ENCODE peak calls at places on chromosomes 12 and 14, in four cellular contexts. F is HepG2, E is H1, G is K562. T is an unnamed sample.

GRCh38 chr12:40945772-40946171 is 242.3 kb upstream of the PDZRN4 start:
- DNase-seq in F (no peak), E (no peak), G (no peak), T (no peak)

GRCh38 chr12:713281-713875 is 39.0 kb upstream of the WNK1 start:
- DNase-seq in F (no peak), E (no peak), G (no peak), T (no peak)

GRCh38 chr12:117189725-117190209 is 503 bp downstream of the FBXO21 start:
- DNase-seq in F (peak), E (peak), G (peak), T (no peak)

GRCh38 chr14:51954657-51955056 is 34.7 kb upstream of the RTRAF start:
- DNase-seq in F (no peak), E (no peak), G (no peak), T (no peak)

GRCh38 chr14:76759589-76759988 is 1.7 kb upstream of the VASH1 start:
- DNase-seq in F (no peak), E (no peak), G (no peak), T (no peak)

GRCh38 chr14:96876747-96877146 is 79.6 kb downstream of the VRK1 start:
- DNase-seq in F (peak), E (no peak), G (no peak), T (no peak)

GRCh38 chr12:6688543-6688999 is 604 bp downstream of the ZNF384 start:
- DNase-seq in F (no peak), E (no peak), G (no peak), T (no peak)

GRCh38 chr12:13099066-13099909 is 4.2 kb downstream of the GSG1 start:
- DNase-seq in F (no peak), E (no peak), G (no peak), T (no peak)

GRCh38 chr14:58947156-58947555 is 241.3 kb upstream of the DAAM1 start:
- DNase-seq in F (no peak), E (no peak), G (no peak), T (no peak)

GRCh38 chr14:92516966-92517350 is 3.4 kb downstream of the RIN3 start:
- DNase-seq in F (no peak), E (no peak), G (no peak), T (no peak)

GRCh38 chr14:61475316-61475715 is 153.9 kb downstream of the PRKCH start:
- DNase-seq in F (peak), E (no peak), G (peak), T (peak)

GRCh38 chr14:93952829-93953228 is 23.5 kb downstream of the ASB2 start:
- DNase-seq in F (no peak), E (no peak), G (no peak), T (no peak)

GRCh38 chr14:45118594-45118993 is 15.7 kb downstream of the FKBP3 start:
- DNase-seq in F (no peak), E (no peak), G (no peak), T (no peak)

GRCh38 chr12:51529586-51529985 is 61.4 kb upstream of the SCN8A start:
- DNase-seq in F (no peak), E (no peak), G (no peak), T (no peak)

GRCh38 chr12:88472248-88472647 is 108.0 kb downstream of the KITLG start:
- DNase-seq in F (no peak), E (no peak), G (no peak), T (no peak)

GRCh38 chr12:58593557-58594304 is 326.6 kb downstream of the LRIG3 start:
- DNase-seq in F (no peak), E (no peak), G (no peak), T (peak)

GRCh38 chr12:24307716-24308335 is 358.4 kb upstream of the SOX5 start:
- DNase-seq in F (no peak), E (no peak), G (no peak), T (no peak)

GRCh38 chr14:43022094-43022800 is 1415.6 kb downstream of the LRFN5 start:
- DNase-seq in F (no peak), E (no peak), G (no peak), T (no peak)

GRCh38 chr12:128258866-128259555 is 8.0 kb upstream of the TMEM132C start:
- DNase-seq in F (no peak), E (no peak), G (no peak), T (no peak)

GRCh38 chr12:106342397-106343212 is 14.9 kb upstream of the POLR3B start:
- DNase-seq in F (peak), E (no peak), G (peak), T (no peak)

GRCh38 chr12:52860102-52860838 is 11.5 kb upstream of the KRT78 start:
- DNase-seq in F (no peak), E (no peak), G (no peak), T (no peak)

GRCh38 chr14:100246136-100246535 is 7.2 kb downstream of the YY1 start:
- DNase-seq in F (no peak), E (no peak), G (no peak), T (no peak)

GRCh38 chr12:130162771-130163460 is 652 bp downstream of the FZD10 start:
- DNase-seq in F (no peak), E (peak), G (no peak), T (no peak)

GRCh38 chr12:6735448-6736191 is 11.8 kb downstream of the COPS7A start:
- DNase-seq in F (peak), E (peak), G (peak), T (no peak)

GRCh38 chr12:7058163-7058845 is 2.2 kb upstream of the C1S start:
- DNase-seq in F (peak), E (no peak), G (peak), T (no peak)

GRCh38 chr12:80226576-80226975 is 127.2 kb downstream of the OTOGL start:
- DNase-seq in F (no peak), E (no peak), G (no peak), T (no peak)
- TF ChIP-seq FOSL1 in F (no peak), E (no peak), G (no peak), T (no peak)

GRCh38 chr12:56836800-56837663 is 73.9 kb downstream of the HSD17B6 start:
- DNase-seq in F (no peak), E (no peak), G (peak), T (no peak)
- TF ChIP-seq FOSL1 in F (no peak), E (no peak), G (peak), T (no peak)

GRCh38 chr12:123813349-123813748 is 51.2 kb downstream of the DNAH10 start:
- DNase-seq in F (no peak), E (no peak), G (no peak), T (no peak)
- TF ChIP-seq FOSL1 in F (no peak), E (no peak), G (no peak), T (no peak)

DNA sequence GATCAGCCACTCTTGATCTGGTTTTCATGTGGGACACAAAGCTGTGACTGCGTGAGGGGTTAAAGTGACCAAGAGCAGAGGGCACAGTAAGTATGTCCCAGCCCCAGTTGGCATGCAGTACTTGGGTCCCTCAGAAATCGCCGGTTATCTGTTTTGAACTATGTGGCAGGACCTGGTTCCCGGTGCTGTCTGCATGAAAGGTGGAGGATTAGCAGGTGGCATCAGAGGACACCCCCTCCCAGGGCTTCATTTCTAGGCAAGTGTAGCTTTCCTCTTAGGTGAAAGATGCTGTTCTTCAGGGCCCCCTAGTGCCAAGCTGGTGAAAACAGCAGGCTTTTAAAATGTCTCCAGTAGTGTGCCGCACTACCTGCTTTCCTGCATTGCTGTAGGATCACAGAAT is 57.1 kb downstream of the ATG14 start:
- DNase-seq in F (peak), E (peak), G (peak), T (peak)
- TF ChIP-seq FOSL1 in F (no peak), E (no peak), G (no peak), T (no peak)

GRCh38 chr12:86212970-86213369 is 43.2 kb downstream of the MGAT4C start:
- DNase-seq in F (no peak), E (no peak), G (no peak), T (no peak)

DNA sequence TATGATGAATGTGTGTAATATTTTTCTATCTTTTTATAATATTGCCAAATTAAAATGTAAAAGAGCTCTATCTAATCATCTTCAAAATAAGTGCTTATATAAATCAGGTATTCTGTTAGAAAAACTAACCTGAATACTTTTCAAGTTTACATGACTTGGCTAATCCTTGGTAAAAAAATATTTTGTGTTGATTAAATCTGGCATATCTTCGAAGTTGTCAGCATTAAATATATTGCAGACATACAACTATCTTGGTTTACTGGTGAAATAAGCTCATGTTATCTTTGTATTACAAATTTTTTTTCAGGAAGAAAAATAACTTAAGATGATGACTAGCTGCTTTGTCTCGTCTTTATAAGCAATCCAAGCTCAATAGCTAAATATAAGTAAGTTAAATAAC is 39.6 kb downstream of the MGAT4C start:
- DNase-seq in F (no peak), E (no peak), G (no peak), T (no peak)
- TF ChIP-seq FOSL1 in F (no peak), E (no peak), G (no peak), T (no peak)